ENCODE peak calls at places on chromosomes 4 and X, in six cellular contexts. L, P, E, X, S and D are unnamed samples.

GRCh38 chr4:122759639-122760310 is 27.3 kb downstream of the BBS12 start:
- DNase-seq in L (no peak), S (no peak), E (no peak), P (no peak), X (no peak), D (no peak)

GRCh38 chr4:41661447-41662076 is 87.0 kb downstream of the PHOX2B start:
- DNase-seq in L (peak), P (no peak), E (peak), X (peak), S (peak), D (peak)

GRCh38 chr4:65635051-65635821 is 35.1 kb downstream of the EPHA5 start:
- DNase-seq in E (no peak), X (no peak), L (no peak), P (no peak), S (no peak), D (no peak)

GRCh38 chrX:16870861-16871584 is 861 bp upstream of the RBBP7 start:
- DNase-seq in E (peak), S (peak), L (peak), P (peak), X (no peak), D (peak)

GRCh38 chr4:51906167-51906647 is 63.3 kb downstream of the DCUN1D4 start:
- DNase-seq in E (peak), S (no peak), P (no peak), X (no peak), L (no peak), D (no peak)

GRCh38 chrX:107449490-107450175 is at the start of gene FRMPD3:
- DNase-seq in E (peak), S (no peak), X (no peak), L (no peak), P (no peak), D (no peak)

GRCh38 chr4:6502147-6502546 is 29.7 kb upstream of the PPP2R2C start:
- DNase-seq in X (no peak), L (no peak), P (no peak), E (no peak), S (no peak), D (no peak)

GRCh38 chr4:6984611-6985115 is 58.5 kb upstream of the TADA2B start:
- DNase-seq in L (no peak), E (no peak), X (no peak), P (peak), S (no peak), D (no peak)

GRCh38 chr4:187268940-187269339 is 545.3 kb upstream of the FAT1 start:
- DNase-seq in X (peak), S (no peak), P (no peak), E (no peak), L (no peak), D (no peak)

GRCh38 chr4:183722738-183723560 is 63.9 kb downstream of the TRAPPC11 start:
- DNase-seq in E (no peak), P (peak), X (no peak), S (peak), L (peak), D (peak)

GRCh38 chr4:87213425-87213824 is 7.0 kb downstream of the KLHL8 start:
- DNase-seq in E (no peak), X (no peak), L (no peak), P (no peak), S (no peak), D (no peak)

GRCh38 chr4:65367306-65367705 is 303.0 kb downstream of the EPHA5 start:
- DNase-seq in P (no peak), L (no peak), X (no peak), S (no peak), E (no peak), D (no peak)

GRCh38 chr4:60744767-60745166 is 455.4 kb upstream of the ADGRL3 start:
- DNase-seq in S (no peak), P (no peak), E (no peak), X (no peak), L (no peak), D (no peak)

GRCh38 chr4:118917582-118917981 is 28.9 kb downstream of the SYNPO2 start:
- DNase-seq in P (no peak), E (no peak), X (no peak), S (no peak), L (no peak), D (no peak)
- H3K27ac ChIP-seq in P (peak), E (no peak), X (peak), S (peak), L (peak), D (peak)

GRCh38 chr4:139301821-139302611 is at the start of gene NDUFC1:
- DNase-seq in X (no peak), P (peak), E (peak), L (peak), S (peak), D (peak)

GRCh38 chr4:139301143-139301820 is at the start of gene NAA15:
- DNase-seq in S (peak), E (peak), L (peak), X (peak), P (peak), D (peak)

GRCh38 chr4:139297001-139297410 is 4.3 kb upstream of the NAA15 start:
- DNase-seq in L (no peak), X (no peak), S (no peak), P (no peak), E (no peak), D (no peak)

GRCh38 chr4:139300431-139301142 is 718 bp upstream of the NAA15 start:
- DNase-seq in X (no peak), L (no peak), E (peak), S (no peak), P (no peak), D (peak)

GRCh38 chr4:139299536-139299935 is 1.8 kb upstream of the NAA15 start:
- DNase-seq in L (no peak), P (no peak), E (no peak), S (no peak), X (no peak), D (no peak)
- H3K4me3 ChIP-seq in L (peak), P (no peak), E (peak), S (no peak), X (peak), D (no peak)

DNA sequence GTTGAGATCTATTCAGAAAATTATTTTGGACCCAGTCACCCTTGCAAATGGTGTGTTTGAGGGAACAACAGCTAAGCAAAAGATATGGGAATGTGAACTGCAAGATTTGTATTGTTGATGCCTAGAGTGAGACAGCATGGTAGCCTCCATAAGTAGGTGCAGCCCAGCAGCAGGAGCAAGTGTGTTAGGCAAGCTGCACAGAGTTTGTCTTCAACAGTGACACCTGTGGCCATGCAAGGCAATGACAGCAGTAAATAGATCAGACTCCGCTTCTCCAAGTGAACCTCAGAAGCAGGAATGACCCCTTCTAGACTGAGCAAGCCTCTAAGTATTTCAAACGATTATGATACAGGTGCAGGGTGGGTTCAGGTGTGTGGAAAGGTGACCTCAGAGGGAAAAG is 133.4 kb upstream of the MSX1 start:
- DNase-seq in P (no peak), L (no peak), X (no peak), S (no peak), E (peak), D (no peak)
- TF ChIP-seq CTCF in P (no peak), L (no peak), X (peak), S (no peak), E (peak), D (no peak)

GRCh38 chr4:77920371-77920770 is 57.7 kb downstream of the MRPL1 start:
- DNase-seq in P (no peak), X (no peak), L (no peak), E (no peak), S (no peak), D (no peak)

GRCh38 chr4:77921701-77922100 is 59.1 kb downstream of the MRPL1 start:
- DNase-seq in X (peak), E (no peak), P (no peak), S (no peak), L (no peak), D (no peak)

GRCh38 chr4:77917601-77918000 is 55.0 kb downstream of the MRPL1 start:
- DNase-seq in L (no peak), P (no peak), X (no peak), E (peak), S (no peak), D (no peak)

GRCh38 chr4:77917075-77917474 is 54.4 kb downstream of the MRPL1 start:
- DNase-seq in E (no peak), X (no peak), L (no peak), S (no peak), P (no peak), D (no peak)

GRCh38 chr4:77922158-77923094 is 59.8 kb downstream of the MRPL1 start:
- DNase-seq in X (no peak), L (no peak), P (no peak), S (no peak), E (no peak), D (no peak)
- H3K27ac ChIP-seq in X (peak), L (peak), P (no peak), S (no peak), E (no peak), D (no peak)

GRCh38 chr4:25993564-25994185 is 79.7 kb downstream of the SMIM20 start:
- DNase-seq in E (peak), X (no peak), L (peak), S (no peak), P (peak), D (no peak)
- H3K4me3 ChIP-seq in E (peak), X (no peak), L (no peak), S (no peak), P (no peak), D (no peak)

DNA sequence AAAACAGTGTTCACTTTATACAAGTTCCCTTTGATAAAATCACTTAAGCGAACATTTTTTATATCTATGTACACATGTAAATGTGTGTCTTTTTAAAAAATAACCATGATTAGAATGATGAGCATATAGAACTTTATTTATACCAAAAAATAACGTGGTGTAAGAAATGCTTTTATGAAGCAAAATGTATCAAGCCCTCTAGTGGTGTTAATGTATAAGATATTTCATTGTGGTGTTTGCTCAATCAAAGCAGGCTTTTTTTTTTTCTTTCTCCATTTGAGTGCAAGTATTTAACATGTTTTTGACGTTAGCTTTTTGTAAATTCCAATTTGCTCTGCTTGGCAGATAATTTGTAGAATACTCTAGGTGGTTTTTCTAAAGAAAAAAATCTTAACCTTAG is 2092.4 kb upstream of the TENM3 start:
- DNase-seq in E (peak), S (no peak), L (no peak), P (no peak), X (no peak), D (no peak)
- TF ChIP-seq CTCF in E (peak), S (no peak), L (no peak), P (peak), X (peak), D (no peak)

DNA sequence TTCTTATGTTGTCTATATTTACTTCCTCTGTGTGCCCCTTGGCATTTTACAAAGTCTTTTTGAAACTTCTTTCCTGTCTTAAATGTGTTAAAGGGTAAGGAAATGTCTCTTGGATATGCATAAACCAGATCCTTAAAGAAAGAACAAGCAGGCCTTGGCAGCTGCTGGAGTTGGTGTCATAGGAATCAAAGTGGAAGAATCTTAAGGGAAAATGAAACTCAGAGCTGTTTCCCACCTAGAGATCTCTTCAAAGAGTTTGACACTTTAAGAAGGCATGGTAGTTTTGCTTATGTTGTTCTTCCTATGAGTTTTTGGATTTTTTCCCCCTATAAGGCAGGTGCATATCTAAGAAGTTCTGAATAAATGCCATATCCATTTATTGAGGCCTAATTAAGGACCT is 37.0 kb upstream of the CWH43 start:
- DNase-seq in L (no peak), S (no peak), X (no peak), E (no peak), P (no peak), D (no peak)
- H3K27ac ChIP-seq in L (no peak), S (no peak), X (no peak), E (no peak), P (no peak), D (no peak)

GRCh38 chrX:23902419-23902818 is 5.3 kb downstream of the APOO start:
- DNase-seq in L (no peak), E (peak), P (no peak), S (no peak), X (no peak), D (peak)
- H3K4me3 ChIP-seq in L (peak), E (no peak), P (no peak), S (no peak), X (no peak), D (no peak)

GRCh38 chr4:125316781-125317525 is 2.2 kb downstream of the FAT4 start:
- DNase-seq in S (peak), X (no peak), P (no peak), E (no peak), L (peak), D (no peak)

GRCh38 chr4:125313989-125314602 is 659 bp upstream of the FAT4 start:
- DNase-seq in P (no peak), E (no peak), S (no peak), X (no peak), L (no peak), D (no peak)

GRCh38 chr4:125316391-125316780 is 1.6 kb downstream of the FAT4 start:
- DNase-seq in P (no peak), L (peak), E (no peak), S (no peak), X (no peak), D (peak)

GRCh38 chr4:125314676-125315570 is at the start of gene FAT4:
- DNase-seq in X (peak), L (peak), E (no peak), S (peak), P (peak), D (peak)

GRCh38 chr4:125315571-125316390 is 1.0 kb downstream of the FAT4 start:
- DNase-seq in P (no peak), L (peak), E (no peak), S (peak), X (no peak), D (peak)
- TF ChIP-seq CTCF in P (no peak), L (no peak), E (no peak), S (no peak), X (peak), D (no peak)